ENCODE peak calls at places on chromosome 6, in five cellular contexts. One of them, this sample, is unnamed.

GRCh38 chr6:71619836-71620235 is 266.5 kb upstream of the RIMS1 start:
- DNase-seq in ovary: no peak
- DNase-seq in transverse colon: no peak
- DNase-seq in adrenal gland: no peak
- DNase-seq in tibial nerve: no peak
- DNase-seq in this sample: no peak

GRCh38 chr6:170402318-170403040 is 95.9 kb downstream of the FAM120B start:
- DNase-seq in ovary: no peak
- DNase-seq in transverse colon: no peak
- DNase-seq in adrenal gland: no peak
- DNase-seq in tibial nerve: no peak
- DNase-seq in this sample: no peak

GRCh38 chr6:33000053-33000452 is 9.3 kb downstream of the HLA-DOA start:
- DNase-seq in ovary: no peak
- DNase-seq in transverse colon: no peak
- DNase-seq in adrenal gland: no peak
- DNase-seq in tibial nerve: no peak
- DNase-seq in this sample: no peak

GRCh38 chr6:148272084-148272483 is 70.6 kb upstream of the SASH1 start:
- DNase-seq in ovary: no peak
- DNase-seq in transverse colon: no peak
- DNase-seq in adrenal gland: no peak
- DNase-seq in tibial nerve: no peak
- DNase-seq in this sample: no peak

GRCh38 chr6:24910850-24911712 is 24.7 kb downstream of the RIPOR2 start:
- DNase-seq in ovary: peak
- DNase-seq in transverse colon: peak
- DNase-seq in adrenal gland: peak
- DNase-seq in tibial nerve: peak
- DNase-seq in this sample: peak

GRCh38 chr6:36912583-36912982 is 26.8 kb downstream of the C6orf89 start:
- DNase-seq in ovary: no peak
- DNase-seq in transverse colon: peak
- DNase-seq in adrenal gland: no peak
- DNase-seq in tibial nerve: no peak
- DNase-seq in this sample: no peak

GRCh38 chr6:112502348-112503130 is 155.4 kb downstream of the RFPL4B start:
- DNase-seq in ovary: no peak
- DNase-seq in transverse colon: no peak
- DNase-seq in adrenal gland: no peak
- DNase-seq in tibial nerve: no peak
- DNase-seq in this sample: no peak

GRCh38 chr6:113306552-113307145 is 550.5 kb upstream of the MARCKS start:
- DNase-seq in ovary: peak
- DNase-seq in transverse colon: peak
- DNase-seq in adrenal gland: peak
- DNase-seq in tibial nerve: peak
- DNase-seq in this sample: peak

GRCh38 chr6:10587694-10588392 is 66.7 kb downstream of the GCNT2 start:
- DNase-seq in ovary: no peak
- DNase-seq in transverse colon: no peak
- DNase-seq in adrenal gland: no peak
- DNase-seq in tibial nerve: no peak
- DNase-seq in this sample: no peak

GRCh38 chr6:104728444-104728843 is 131.3 kb downstream of the HACE1 start:
- DNase-seq in ovary: no peak
- DNase-seq in transverse colon: no peak
- DNase-seq in adrenal gland: no peak
- DNase-seq in tibial nerve: no peak
- DNase-seq in this sample: no peak

DNA sequence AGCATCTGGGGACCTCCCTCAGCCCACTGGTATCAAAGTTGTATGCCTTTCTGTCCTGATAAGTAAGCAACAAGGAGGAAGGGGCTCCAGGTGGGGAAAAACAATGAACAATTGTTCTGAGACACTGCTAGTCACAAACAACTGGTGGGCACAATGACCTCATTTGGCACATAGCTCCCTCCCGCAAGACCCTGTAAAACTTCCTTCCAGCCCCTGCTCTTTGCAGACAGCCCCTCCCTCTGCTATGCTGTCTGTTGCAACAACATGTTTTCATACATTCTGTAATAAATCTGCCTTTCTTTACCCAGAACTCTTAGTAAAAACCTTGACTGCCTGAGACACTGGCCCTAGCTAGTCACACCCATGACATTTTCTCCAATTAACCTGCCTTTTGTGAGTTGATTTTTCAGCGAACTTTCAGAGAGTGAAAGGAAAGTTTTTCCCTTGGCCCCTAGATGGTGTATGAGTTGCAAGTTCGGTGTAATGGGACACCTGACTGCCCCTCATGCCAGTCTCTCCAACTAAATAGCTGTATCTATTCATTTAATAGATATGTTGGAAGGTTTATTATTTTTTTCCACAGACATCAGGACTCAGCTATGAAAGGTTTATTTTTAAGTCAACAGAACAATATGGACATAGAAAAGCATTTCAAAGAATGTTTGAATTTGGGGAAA is 142.3 kb upstream of the SLC22A16 start:
- DNase-seq in ovary: no peak
- DNase-seq in transverse colon: no peak
- DNase-seq in adrenal gland: no peak
- DNase-seq in tibial nerve: no peak
- DNase-seq in this sample: no peak
- TF ChIP-seq CTCF in ovary: no peak
- TF ChIP-seq CTCF in transverse colon: peak
- TF ChIP-seq CTCF in adrenal gland: peak
- TF ChIP-seq CTCF in tibial nerve: peak
- TF ChIP-seq CTCF in this sample: peak

DNA sequence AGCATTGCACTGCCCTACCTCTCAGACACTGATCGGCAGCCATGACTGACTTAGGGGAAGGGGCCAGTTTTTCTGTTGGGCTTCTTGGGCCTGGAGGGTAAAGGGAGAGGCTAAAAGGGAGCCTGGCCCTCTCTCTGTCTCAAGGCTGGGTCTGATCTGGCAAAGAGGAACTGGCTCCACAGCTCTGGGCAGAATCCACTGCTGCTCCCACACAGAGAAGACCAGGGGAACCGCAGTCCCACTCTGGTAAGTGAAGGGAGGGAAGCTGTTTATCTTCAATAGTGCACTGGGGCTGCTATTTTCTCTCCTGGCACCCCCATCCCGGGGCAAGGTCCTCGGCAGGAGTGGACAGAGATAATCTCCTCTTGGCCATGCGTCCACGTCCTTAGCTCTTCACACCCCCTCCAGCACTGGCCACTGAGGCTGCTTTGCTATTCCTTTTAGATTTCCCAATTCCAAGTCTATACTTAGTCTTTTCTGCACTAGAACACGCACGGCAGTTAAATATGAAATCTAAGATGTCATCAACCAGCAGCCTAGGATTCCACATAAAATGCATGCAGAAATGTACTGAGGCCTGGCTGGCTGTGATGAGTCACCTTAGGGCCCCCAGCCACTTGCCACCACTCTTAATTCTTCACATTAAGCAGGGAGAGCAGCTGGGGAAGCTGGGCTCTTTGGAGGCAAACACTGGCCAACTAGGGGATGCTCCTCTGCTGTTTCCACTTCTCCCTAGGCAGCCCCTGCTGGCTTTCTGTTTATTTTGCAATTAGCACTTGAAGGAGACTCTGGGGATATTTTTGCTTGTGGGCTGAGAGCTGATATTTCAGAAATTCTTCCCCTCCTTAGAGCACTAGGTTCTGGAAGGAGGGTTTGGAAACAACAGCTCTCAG is 87.8 kb upstream of the ARMC2 start:
- DNase-seq in ovary: no peak
- DNase-seq in transverse colon: no peak
- DNase-seq in adrenal gland: peak
- DNase-seq in tibial nerve: no peak
- DNase-seq in this sample: no peak
- H3K27ac ChIP-seq in ovary: no peak
- H3K27ac ChIP-seq in transverse colon: no peak
- H3K27ac ChIP-seq in adrenal gland: no peak
- H3K27ac ChIP-seq in tibial nerve: no peak
- H3K27ac ChIP-seq in this sample: peak

DNA sequence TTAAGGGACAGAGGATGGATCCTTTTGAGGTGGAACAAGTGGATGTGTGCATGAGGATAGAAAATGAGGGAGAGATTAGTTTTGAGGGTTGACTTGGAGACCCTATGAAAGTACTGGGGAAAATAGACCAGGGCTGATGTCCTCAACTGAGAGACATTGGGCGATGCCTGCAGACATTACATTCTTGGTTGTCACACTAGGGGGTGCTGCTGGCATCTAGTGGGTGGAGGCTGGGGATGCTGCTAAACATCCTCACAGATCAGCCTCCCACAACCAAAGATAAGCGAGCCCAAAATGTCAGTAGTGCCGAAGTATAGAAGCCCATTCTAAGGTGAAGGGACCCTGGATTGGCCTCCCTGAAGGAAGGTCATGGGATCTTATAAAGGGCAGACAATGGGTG is 63.3 kb downstream of the MOCS1 start:
- DNase-seq in ovary: no peak
- DNase-seq in transverse colon: no peak
- DNase-seq in adrenal gland: no peak
- DNase-seq in tibial nerve: no peak
- DNase-seq in this sample: no peak
- TF ChIP-seq CTCF in ovary: no peak
- TF ChIP-seq CTCF in transverse colon: no peak
- TF ChIP-seq CTCF in adrenal gland: no peak
- TF ChIP-seq CTCF in tibial nerve: peak
- TF ChIP-seq CTCF in this sample: no peak

GRCh38 chr6:47116086-47116485 is 74.0 kb upstream of the ADGRF1 start:
- DNase-seq in ovary: no peak
- DNase-seq in transverse colon: no peak
- DNase-seq in adrenal gland: no peak
- DNase-seq in tibial nerve: no peak
- DNase-seq in this sample: no peak
- H3K27ac ChIP-seq in ovary: no peak
- H3K27ac ChIP-seq in transverse colon: peak
- H3K27ac ChIP-seq in adrenal gland: no peak
- H3K27ac ChIP-seq in tibial nerve: no peak
- H3K27ac ChIP-seq in this sample: no peak

DNA sequence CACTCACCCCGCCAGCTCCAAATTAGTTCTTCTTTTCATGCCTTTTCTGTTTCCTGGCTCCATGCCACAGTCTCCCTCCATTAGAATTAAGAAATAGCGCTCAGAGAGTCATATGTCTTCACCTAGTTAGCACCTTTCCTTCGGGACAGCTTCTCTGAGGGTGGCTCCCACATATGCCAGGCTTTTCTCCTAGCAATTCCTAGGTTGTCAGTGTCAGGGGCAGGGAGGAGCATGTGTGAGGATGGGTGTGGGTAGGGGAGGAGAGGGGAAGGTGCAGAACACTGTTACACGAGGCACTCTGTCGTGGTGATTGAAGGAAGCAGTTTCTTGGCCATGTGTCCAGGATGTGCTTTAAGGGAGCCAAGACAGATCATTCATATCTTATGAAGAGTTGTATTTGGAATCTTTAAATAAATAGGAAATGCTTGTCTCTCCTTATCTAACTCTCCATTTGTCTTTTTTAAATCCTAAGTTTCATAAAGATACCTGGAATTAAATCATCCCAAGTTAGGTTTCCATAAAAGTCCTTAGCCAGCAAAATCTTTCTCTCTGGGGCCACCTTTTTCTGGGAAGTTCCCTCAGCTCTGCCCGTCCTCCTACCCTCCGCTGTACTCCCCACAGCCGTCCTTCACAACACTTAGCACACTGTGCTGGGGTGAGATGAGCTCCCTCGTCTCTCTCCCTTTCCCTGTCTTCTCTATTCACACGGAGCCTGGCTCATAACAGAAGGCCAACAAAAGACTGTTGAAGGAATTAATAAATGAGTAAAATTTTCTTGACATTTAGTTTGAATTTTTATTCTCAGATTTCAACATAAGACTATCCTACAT is 361.0 kb downstream of the CD83 start:
- DNase-seq in ovary: no peak
- DNase-seq in transverse colon: no peak
- DNase-seq in adrenal gland: peak
- DNase-seq in tibial nerve: peak
- DNase-seq in this sample: peak
- TF ChIP-seq CTCF in ovary: no peak
- TF ChIP-seq CTCF in transverse colon: no peak
- TF ChIP-seq CTCF in adrenal gland: no peak
- TF ChIP-seq CTCF in tibial nerve: no peak
- TF ChIP-seq CTCF in this sample: no peak

This sample was measured in uterus.